ENCODE peak calls at places on chromosomes 12 and 14, in ten cellular contexts. H, M, J, Q, K, Y, L, F, Z and O are unnamed samples.

GRCh38 chr12:68159681-68160304 is at the start of gene IFNG:
- DNase-seq in F (no peak), Q (no peak), Y (peak), M (no peak), L (no peak), K (no peak), J (no peak), H (no peak), Z (no peak), O (no peak)

GRCh38 chr12:21666722-21667121 is 9.1 kb upstream of the LDHB start:
- DNase-seq in J (no peak), Q (no peak), Z (no peak), L (no peak), F (no peak), K (no peak), Y (no peak), M (no peak), H (no peak), O (no peak)

GRCh38 chr14:68718033-68718725 is 74.7 kb downstream of the ZFP36L1 start:
- DNase-seq in J (no peak), H (no peak), F (no peak), Z (no peak), K (no peak), Y (no peak), L (peak), M (no peak), Q (no peak), O (no peak)

GRCh38 chr14:104291123-104292000 is 153.0 kb downstream of the KIF26A start:
- DNase-seq in K (no peak), Z (no peak), F (no peak), J (peak), Q (no peak), L (no peak), M (no peak), Y (no peak), H (no peak), O (no peak)

GRCh38 chr12:27982380-27982779 is 9.8 kb upstream of the PTHLH start:
- DNase-seq in Q (no peak), K (peak), Z (peak), J (no peak), F (no peak), L (no peak), Y (no peak), H (no peak), M (no peak), O (no peak)

GRCh38 chr12:85823436-85824179 is 12.6 kb downstream of the RASSF9 start:
- DNase-seq in Z (peak), Q (peak), Y (no peak), L (no peak), H (no peak), M (peak), K (peak), F (no peak), J (no peak), O (no peak)

GRCh38 chr12:75854681-75855309 is 176.8 kb downstream of the PHLDA1 start:
- DNase-seq in J (no peak), H (no peak), Z (peak), Y (no peak), M (peak), Q (no peak), K (peak), L (no peak), F (no peak), O (no peak)

GRCh38 chr14:50007123-50007903 is 109.1 kb downstream of the VCPKMT start:
- DNase-seq in L (no peak), Z (no peak), H (no peak), J (no peak), Y (no peak), F (peak), K (no peak), Q (no peak), M (no peak), O (peak)

GRCh38 chr14:87434680-87435079 is 558.3 kb downstream of the GALC start:
- DNase-seq in K (no peak), Q (no peak), M (no peak), F (no peak), H (no peak), L (no peak), Z (no peak), J (no peak), Y (no peak), O (no peak)

GRCh38 chr12:121990692-121991603 is 30.7 kb upstream of the BCL7A start:
- DNase-seq in J (no peak), M (peak), Y (peak), Z (peak), F (no peak), Q (no peak), K (peak), L (no peak), H (no peak), O (no peak)

GRCh38 chr12:2739832-2740641 is 54.7 kb upstream of the FKBP4 start:
- DNase-seq in H (peak), M (peak), K (peak), Q (peak), Z (peak), L (no peak), F (peak), Y (no peak), J (no peak), O (peak)

GRCh38 chr14:30507209-30507608 is 51.7 kb upstream of the G2E3 start:
- DNase-seq in F (no peak), Q (no peak), M (no peak), J (no peak), L (no peak), H (no peak), Y (no peak), K (no peak), Z (no peak), O (no peak)

GRCh38 chr12:54197037-54197909 is 8.5 kb upstream of the SMUG1 start:
- DNase-seq in K (no peak), J (no peak), Z (no peak), F (no peak), M (peak), Y (peak), H (no peak), L (no peak), Q (no peak), O (no peak)

GRCh38 chr12:14356147-14356546 is 9.3 kb upstream of the ATF7IP start:
- DNase-seq in M (no peak), L (no peak), F (peak), K (no peak), Z (no peak), H (no peak), Q (no peak), Y (no peak), J (no peak), O (no peak)

GRCh38 chr14:76390621-76391020 is 14.7 kb downstream of the ESRRB start:
- DNase-seq in M (no peak), F (no peak), L (no peak), K (no peak), Q (no peak), J (no peak), Z (no peak), Y (no peak), H (no peak), O (no peak)

GRCh38 chr14:20857630-20858261 is 33.4 kb upstream of the RNASE3 start:
- DNase-seq in Z (peak), K (peak), L (peak), J (peak), H (peak), F (peak), Y (peak), M (peak), Q (peak), O (peak)

GRCh38 chr12:107320031-107320928 is 226.9 kb upstream of the CRY1 start:
- DNase-seq in Y (peak), H (no peak), Q (peak), J (peak), Z (no peak), M (peak), K (peak), L (no peak), F (peak), O (peak)

GRCh38 chr12:132143328-132144071 is 619 bp downstream of the DDX51 start:
- DNase-seq in H (no peak), K (no peak), Y (no peak), F (peak), L (no peak), Z (no peak), M (no peak), Q (no peak), J (no peak), O (no peak)

GRCh38 chr12:53068811-53069585 is 10.2 kb downstream of the SPRYD3 start:
- DNase-seq in L (no peak), K (no peak), F (no peak), Y (no peak), J (no peak), M (no peak), Z (no peak), Q (no peak), H (peak), O (no peak)

GRCh38 chr14:44854114-44854513 is 107.6 kb downstream of the KLHL28 start:
- DNase-seq in M (no peak), F (no peak), K (no peak), J (no peak), Y (no peak), Z (no peak), L (no peak), H (no peak), Q (no peak), O (no peak)

GRCh38 chr12:91617830-91618229 is 435.2 kb upstream of the DCN start:
- DNase-seq in M (no peak), Z (no peak), H (no peak), K (no peak), L (no peak), F (no peak), Q (no peak), Y (no peak), J (no peak), O (peak)

GRCh38 chr12:108890208-108890607 is 10.3 kb downstream of the DAO start:
- DNase-seq in H (no peak), Z (no peak), M (peak), F (no peak), Y (no peak), L (no peak), Q (no peak), K (peak), J (no peak), O (no peak)

GRCh38 chr14:30252800-30253425 is 306.0 kb upstream of the G2E3 start:
- DNase-seq in Z (no peak), F (no peak), M (peak), Q (no peak), J (no peak), K (peak), L (no peak), H (no peak), Y (no peak), O (no peak)

GRCh38 chr14:104795468-104795780 is at the start of gene AKT1:
- DNase-seq in L (no peak), H (no peak), Z (no peak), K (no peak), Q (no peak), F (no peak), M (no peak), J (no peak), Y (no peak), O (no peak)

GRCh38 chr12:67515679-67516363 is 132.7 kb upstream of the DYRK2 start:
- DNase-seq in L (no peak), Y (peak), Q (no peak), K (no peak), F (peak), J (no peak), H (no peak), Z (no peak), M (no peak), O (peak)

GRCh38 chr12:64749466-64750202 is 9.6 kb downstream of the GNS start:
- DNase-seq in Q (no peak), J (no peak), Y (no peak), L (no peak), Z (no peak), F (no peak), M (no peak), H (no peak), K (no peak), O (no peak)

GRCh38 chr12:6461401-6462233 is 8.9 kb downstream of the VAMP1 start:
- DNase-seq in K (no peak), Z (no peak), Q (peak), H (peak), F (no peak), J (no peak), L (no peak), Y (peak), M (peak), O (no peak)

GRCh38 chr14:27390130-27390529 is 792.3 kb upstream of the NOVA1 start:
- DNase-seq in Z (no peak), Q (no peak), H (no peak), Y (no peak), K (no peak), L (no peak), M (no peak), J (no peak), F (no peak), O (no peak)

GRCh38 chr14:91369628-91370445 is 47.8 kb downstream of the CCDC88C start:
- DNase-seq in K (no peak), Y (no peak), Q (no peak), H (no peak), J (peak), M (no peak), Z (no peak), L (no peak), F (no peak), O (no peak)

GRCh38 chr12:83161451-83161850 is 474.7 kb downstream of the TMTC2 start:
- DNase-seq in K (peak), M (peak), H (no peak), Z (no peak), Q (peak), Y (no peak), J (no peak), F (no peak), L (no peak), O (no peak)

GRCh38 chr12:74983917-74984316 is 225.7 kb downstream of the KCNC2 start:
- DNase-seq in H (no peak), M (no peak), K (no peak), Y (no peak), F (no peak), Q (no peak), J (no peak), L (no peak), Z (no peak), O (no peak)

GRCh38 chr14:65286443-65286842 is 126.1 kb upstream of the FUT8 start:
- DNase-seq in F (no peak), L (peak), K (no peak), H (no peak), Q (no peak), J (no peak), Z (no peak), M (no peak), Y (no peak), O (no peak)

DNA sequence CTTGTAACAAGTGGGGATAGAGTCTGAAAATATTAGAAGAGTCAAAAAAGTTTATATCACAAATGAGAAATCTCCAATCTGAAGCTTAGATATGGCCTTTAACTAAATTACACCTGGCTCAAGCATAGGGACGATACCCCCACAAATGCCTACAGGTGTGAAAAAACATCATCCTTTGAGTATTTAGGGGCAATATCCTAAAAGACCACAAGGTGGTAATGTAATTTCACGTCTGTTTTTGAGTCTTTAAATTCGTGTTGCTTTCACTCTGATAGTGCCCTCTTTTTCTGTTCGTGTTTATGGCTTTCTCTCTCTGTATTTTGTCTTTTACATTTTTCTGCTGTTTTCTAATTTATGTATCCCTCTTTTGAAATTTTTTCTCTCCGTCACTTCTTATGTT is 84.3 kb downstream of the ETNK1 start:
- DNase-seq in J (no peak), L (peak), Q (no peak), F (peak), H (no peak), Z (no peak), K (peak), Y (peak), M (no peak), O (no peak)
- TF ChIP-seq CTCF in J (peak), L (peak), Q (peak), F (peak), H (peak), Z (peak), K (peak), Y (peak), M (peak), O (peak)

GRCh38 chr14:88470542-88471440 is 84.0 kb downstream of the PTPN21 start:
- DNase-seq in F (no peak), K (peak), L (no peak), Z (peak), J (no peak), Q (no peak), M (peak), H (no peak), Y (no peak), O (no peak)

GRCh38 chr14:88463318-88463717 is 77.9 kb downstream of the SPATA7 start:
- DNase-seq in K (no peak), M (no peak), J (peak), Q (no peak), Y (no peak), F (peak), H (no peak), Z (peak), L (peak), O (no peak)

GRCh38 chr14:88473791-88474190 is 81.0 kb downstream of the PTPN21 start:
- DNase-seq in K (no peak), Q (no peak), Y (no peak), H (no peak), J (no peak), Z (no peak), F (peak), L (no peak), M (peak), O (no peak)

DNA sequence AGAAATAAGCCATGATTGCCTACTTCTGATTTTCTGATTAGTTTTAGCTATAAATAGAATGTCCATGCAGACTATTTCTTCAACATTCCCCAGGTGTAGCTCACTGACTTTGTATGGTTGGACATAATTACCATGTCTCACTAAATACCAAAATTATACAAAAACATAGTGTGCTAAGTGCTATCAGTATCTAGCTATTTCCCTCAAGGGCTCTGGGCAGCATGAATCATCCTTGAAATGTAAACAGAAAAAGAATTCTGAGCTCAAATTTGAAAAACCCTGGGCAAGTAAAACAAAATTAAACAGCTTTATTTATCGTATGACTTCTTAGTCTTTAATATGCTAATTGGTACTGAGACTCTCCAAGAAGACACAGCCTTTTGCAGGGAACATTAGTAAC is 82.9 kb downstream of the SPATA7 start:
- DNase-seq in F (no peak), L (no peak), M (peak), K (peak), H (no peak), J (no peak), Q (peak), Z (peak), Y (no peak), O (peak)
- TF ChIP-seq CTCF in F (no peak), L (no peak), M (no peak), K (no peak), H (no peak), J (no peak), Q (no peak), Z (no peak), Y (no peak), O (no peak)

DNA sequence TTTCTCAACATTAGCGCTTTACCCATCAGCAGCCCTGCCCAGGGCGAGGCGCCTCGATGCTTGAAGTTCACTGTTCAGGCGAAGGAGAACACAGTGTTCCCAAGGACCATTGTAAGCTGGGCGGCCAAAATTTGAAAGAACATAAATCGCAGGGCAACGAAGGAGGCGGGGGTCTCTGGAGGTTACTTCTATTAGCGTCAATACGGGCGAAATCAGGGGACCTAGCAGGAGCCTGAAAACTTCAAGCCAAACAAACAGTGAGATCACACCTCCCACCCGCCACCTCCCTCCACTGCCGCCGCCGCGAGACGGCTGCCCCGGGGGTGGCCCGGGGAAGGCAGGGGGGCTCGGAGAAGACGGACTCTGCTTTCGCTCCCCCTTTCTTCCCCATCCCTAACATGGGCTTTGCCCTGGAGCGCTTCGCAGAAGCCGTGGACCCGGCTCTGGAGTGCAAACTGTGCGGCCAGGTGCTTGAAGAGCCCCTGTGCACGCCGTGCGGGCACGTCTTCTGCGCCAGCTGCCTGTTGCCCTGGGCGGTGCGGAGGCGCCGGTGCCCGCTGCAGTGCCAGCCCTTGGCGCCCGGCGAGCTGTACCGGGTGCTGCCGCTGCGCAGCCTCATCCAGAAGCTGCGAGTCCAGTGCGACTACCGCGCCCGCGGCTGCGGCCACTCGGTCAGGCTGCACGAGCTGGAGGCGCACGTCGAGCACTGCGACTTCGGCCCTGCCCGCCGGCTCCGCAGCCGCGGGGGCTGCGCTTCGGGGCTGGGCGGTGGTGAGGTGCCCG is at the start of gene PDZRN4:
- DNase-seq in Z (no peak), Q (no peak), M (no peak), Y (peak), J (peak), K (no peak), F (peak), H (peak), L (no peak), O (no peak)
- TF ChIP-seq CTCF in Z (no peak), Q (no peak), M (no peak), Y (no peak), J (no peak), K (no peak), F (no peak), H (no peak), L (no peak), O (no peak)

DNA sequence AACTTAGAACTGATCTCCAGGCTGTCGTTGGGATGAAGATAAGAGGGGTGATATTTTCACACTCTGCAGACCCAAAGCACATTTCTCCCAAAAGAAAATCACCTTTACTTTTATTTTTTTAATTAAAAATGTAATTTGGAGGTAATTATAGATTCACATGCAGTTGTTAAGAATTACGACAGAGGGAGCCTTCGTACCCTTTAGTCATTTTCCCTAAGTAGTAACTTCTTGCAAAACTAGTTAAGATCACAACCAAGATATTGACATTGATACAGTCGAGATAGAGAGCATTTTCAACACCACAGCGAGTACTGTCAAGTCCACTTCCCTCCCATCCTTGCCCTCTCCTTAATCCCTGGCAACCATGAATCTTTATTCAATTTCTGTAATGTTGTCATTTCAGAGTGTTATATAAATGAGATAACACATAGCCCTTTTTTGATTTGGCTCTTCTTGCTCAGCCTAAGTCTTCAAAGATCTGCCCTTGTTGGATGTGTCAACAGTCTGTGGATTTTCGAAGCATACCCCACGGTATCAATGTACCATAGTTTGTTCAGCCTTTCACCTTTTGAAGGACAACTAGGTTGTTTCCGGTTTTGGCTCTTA is 39.6 kb downstream of the DNAH10 start:
- DNase-seq in M (peak), J (no peak), Z (peak), H (no peak), Y (no peak), Q (no peak), F (peak), L (peak), K (peak), O (no peak)
- TF ChIP-seq CTCF in M (peak), J (no peak), Z (peak), H (no peak), Y (peak), Q (no peak), F (peak), L (peak), K (peak), O (peak)

DNA sequence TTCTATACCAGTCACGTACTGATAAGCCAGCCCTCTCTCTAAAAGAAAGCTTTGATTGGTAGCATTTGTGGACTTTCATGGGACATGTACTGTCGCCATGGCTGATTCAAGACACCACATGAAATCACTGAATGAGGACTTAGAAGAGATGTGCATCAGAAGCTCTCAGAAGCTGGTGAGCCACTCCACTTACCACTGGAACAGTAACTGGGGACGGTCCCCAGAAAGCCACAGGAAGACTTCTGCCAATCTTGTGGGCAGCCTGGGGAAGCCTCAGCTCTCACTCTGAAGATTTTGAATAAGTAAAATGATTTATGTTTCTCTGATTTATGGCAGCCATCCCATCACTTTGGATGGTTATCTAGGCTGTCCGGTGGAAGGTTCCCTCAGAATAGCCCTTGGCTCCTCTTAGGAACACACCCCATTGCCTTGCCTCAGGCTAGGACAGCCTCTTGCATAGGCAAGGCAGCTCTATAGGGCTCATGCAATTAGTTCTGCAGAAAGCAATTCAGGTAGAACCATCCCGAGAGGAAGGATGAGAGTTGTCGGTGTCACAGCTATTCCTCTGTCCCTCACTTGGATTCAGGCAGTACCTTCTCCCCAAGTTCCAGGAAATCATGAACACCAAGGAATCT is 9.8 kb downstream of the DHRS1 start:
- DNase-seq in L (no peak), F (no peak), Z (no peak), Y (no peak), J (no peak), M (no peak), K (no peak), H (no peak), Q (no peak), O (no peak)
- TF ChIP-seq CTCF in L (no peak), F (no peak), Z (no peak), Y (no peak), J (no peak), M (no peak), K (no peak), H (no peak), Q (no peak), O (no peak)